ENCODE peak calls at places on chromosome 17, in seven cellular contexts. E is tibial nerve; R is CD4-positive, alpha-beta T cell; F is upper lobe of right lung; K is astrocyte of the spinal cord; N is MM.1S; S is nephron progenitor cell. T is an unnamed sample.
A peak's percentile ranks its signal among the peaks of the same experiment; 100 is the strongest.

GRCh38 chr17:56653877-56654276 is 60.4 kb downstream of the NOG start:
- DNase-seq in R (peak; percentile 47), N (peak; percentile 85), K (peak; percentile 31), F (no peak), S (peak; percentile 46), E (no peak), T (peak; percentile 38)

GRCh38 chr17:65099941-65100315 is 37.2 kb upstream of the RGS9 start:
- DNase-seq in E (peak; percentile 66), F (peak; percentile 70), R (peak; percentile 10), N (peak; percentile 50), K (peak; percentile 91), S (no peak), T (no peak)

GRCh38 chr17:58189436-58190146 is 2.9 kb upstream of the EPX start:
- DNase-seq in R (no peak), K (peak; percentile 89), F (peak; percentile 88), E (peak; percentile 12), S (no peak), N (no peak), T (no peak)

GRCh38 chr17:45715787-45716186 is 68.3 kb upstream of the CRHR1 start:
- DNase-seq in F (no peak), N (no peak), K (no peak), R (no peak), E (no peak), S (no peak), T (no peak)

GRCh38 chr17:80760501-80760900 is 215.9 kb downstream of the RPTOR start:
- DNase-seq in R (no peak), K (no peak), E (no peak), N (peak; percentile 27), S (no peak), F (no peak), T (no peak)

GRCh38 chr17:33381201-33381600 is 88.1 kb upstream of the ASIC2 start:
- DNase-seq in F (no peak), R (no peak), E (no peak), N (no peak), K (no peak), S (peak; percentile 19), T (no peak)

GRCh38 chr17:46770439-46770817 is 48.1 kb downstream of the WNT3 start:
- DNase-seq in E (no peak), F (no peak), N (no peak), S (no peak), R (no peak), K (no peak), T (no peak)

GRCh38 chr17:6627019-6627418 is 13.5 kb downstream of the KIAA0753 start:
- DNase-seq in F (no peak), E (no peak), N (no peak), S (no peak), K (peak; percentile 32), R (no peak), T (no peak)

GRCh38 chr17:62690168-62690897 is 62.9 kb downstream of the MRC2 start:
- DNase-seq in R (no peak), F (no peak), N (no peak), K (no peak), E (no peak), S (no peak), T (no peak)

GRCh38 chr17:66165537-66166123 is 26.3 kb downstream of the CEP112 start:
- DNase-seq in S (peak; percentile 13), K (peak; percentile 67), R (no peak), E (peak; percentile 12), F (no peak), N (peak; percentile 52), T (no peak)

GRCh38 chr17:13002761-13003453 is 14.9 kb downstream of the ELAC2 start:
- DNase-seq in K (peak; percentile 77), R (peak; percentile 22), N (peak; percentile 44), S (peak; percentile 86), F (peak; percentile 77), E (peak; percentile 97), T (peak; percentile 88)

GRCh38 chr17:71234349-71234748 is 886.5 kb upstream of the SOX9 start:
- DNase-seq in K (no peak), E (no peak), S (no peak), F (no peak), R (no peak), N (peak; percentile 89), T (no peak)

GRCh38 chr17:83069571-83069906 is 9.9 kb upstream of the METRNL start:
- DNase-seq in K (no peak), R (no peak), S (no peak), E (no peak), F (no peak), N (no peak), T (no peak)

GRCh38 chr17:68318103-68318991 is 27.1 kb downstream of the ARSG start:
- DNase-seq in N (no peak), S (no peak), R (no peak), K (peak; percentile 37), F (no peak), E (no peak), T (no peak)

GRCh38 chr17:63699638-63700527 is at the start of gene LIMD2:
- DNase-seq in N (no peak), S (peak; percentile 83), F (peak; percentile 84), E (no peak), R (peak; percentile 88), K (peak; percentile 32), T (peak; percentile 86)

GRCh38 chr17:65783845-65784334 is 222.4 kb upstream of the AXIN2 start:
- DNase-seq in E (no peak), K (peak; percentile 95), F (no peak), N (no peak), R (no peak), S (no peak), T (no peak)

DNA sequence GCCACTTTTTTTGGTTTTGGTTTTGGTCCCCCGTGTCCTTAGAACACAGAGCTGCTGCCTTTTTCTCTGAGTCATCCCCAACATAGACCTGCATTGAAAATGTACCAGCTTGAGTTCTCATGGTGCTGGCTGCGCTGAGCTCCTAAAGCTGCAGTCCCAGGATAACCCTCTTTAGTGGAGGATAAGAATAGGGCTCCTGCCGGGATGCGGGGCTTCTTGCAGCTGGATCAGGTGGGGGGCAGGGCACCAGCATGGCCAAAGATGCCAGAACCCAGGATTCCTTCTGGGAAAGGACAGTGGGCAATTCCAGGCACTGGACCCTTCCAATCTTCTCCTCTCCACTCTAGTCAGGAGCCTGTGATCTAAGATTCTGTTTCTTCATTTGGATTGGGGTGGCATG is 8.3 kb upstream of the CLUH start:
- DNase-seq in F (no peak), N (no peak), E (no peak), K (no peak), R (no peak), S (no peak), T (no peak)
- TF ChIP-seq CTCF in F (no peak), N (no peak), E (no peak), K (no peak), R (no peak), S (no peak), T (no peak)

DNA sequence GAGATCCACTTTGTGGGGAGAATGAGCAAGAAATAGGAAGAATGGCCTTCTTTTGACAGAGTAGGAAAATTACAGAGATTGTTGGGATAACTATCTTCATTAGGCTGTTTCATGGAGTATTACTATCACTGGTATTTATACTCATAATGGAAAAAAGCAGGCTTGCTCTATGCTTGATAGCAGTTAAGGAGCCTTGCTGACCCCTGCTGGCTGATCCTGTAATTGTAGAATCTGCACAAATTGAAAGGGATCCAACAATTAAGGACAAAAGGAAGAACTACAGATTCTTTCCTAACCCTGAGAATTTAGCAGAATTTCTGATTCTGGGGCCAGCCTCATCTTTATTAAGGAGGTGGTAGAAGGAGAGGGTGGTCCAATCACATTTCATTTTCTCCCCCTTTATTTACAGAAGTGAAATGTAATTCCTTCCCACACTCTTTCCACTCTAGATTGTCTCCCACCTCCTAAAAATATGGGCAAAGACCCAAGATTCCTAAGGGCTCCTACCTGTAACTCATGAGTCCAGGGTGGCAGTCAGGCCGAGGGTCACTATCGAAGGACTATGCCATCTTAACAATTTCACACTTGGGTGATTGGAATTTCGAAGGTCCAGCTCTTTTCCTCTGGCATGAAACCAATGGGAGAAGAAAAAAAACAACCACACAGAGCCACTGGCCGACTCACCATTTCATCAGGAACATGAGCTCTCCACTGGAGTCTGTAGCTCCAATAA is 26.3 kb downstream of the NFE2L1 start:
- DNase-seq in K (peak; percentile 86), R (peak; percentile 58), N (peak; percentile 71), E (peak; percentile 99), S (peak; percentile 75), F (peak; percentile 15), T (peak; percentile 80)
- TF ChIP-seq CTCF in K (peak; percentile 72), R (peak; percentile 85), N (peak; percentile 82), E (peak; percentile 73), S (peak; percentile 78), F (peak; percentile 79), T (peak; percentile 70)

GRCh38 chr17:29622337-29623282 is at the start of gene CORO6:
- DNase-seq in F (peak; percentile 75), R (peak; percentile 57), N (peak; percentile 70), S (peak; percentile 89), K (peak; percentile 32), E (peak; percentile 60), T (peak; percentile 75)

GRCh38 chr17:29623283-29623647 is 553 bp upstream of the CORO6 start:
- DNase-seq in K (no peak), N (no peak), R (no peak), F (no peak), S (no peak), E (no peak), T (no peak)

GRCh38 chr17:29627951-29628350 is 5.2 kb upstream of the CORO6 start:
- DNase-seq in E (no peak), K (no peak), S (no peak), F (no peak), R (no peak), N (no peak), T (no peak)

GRCh38 chr17:29624586-29624985 is 1.9 kb upstream of the CORO6 start:
- DNase-seq in N (no peak), S (no peak), E (no peak), F (no peak), K (no peak), R (no peak), T (no peak)

DNA sequence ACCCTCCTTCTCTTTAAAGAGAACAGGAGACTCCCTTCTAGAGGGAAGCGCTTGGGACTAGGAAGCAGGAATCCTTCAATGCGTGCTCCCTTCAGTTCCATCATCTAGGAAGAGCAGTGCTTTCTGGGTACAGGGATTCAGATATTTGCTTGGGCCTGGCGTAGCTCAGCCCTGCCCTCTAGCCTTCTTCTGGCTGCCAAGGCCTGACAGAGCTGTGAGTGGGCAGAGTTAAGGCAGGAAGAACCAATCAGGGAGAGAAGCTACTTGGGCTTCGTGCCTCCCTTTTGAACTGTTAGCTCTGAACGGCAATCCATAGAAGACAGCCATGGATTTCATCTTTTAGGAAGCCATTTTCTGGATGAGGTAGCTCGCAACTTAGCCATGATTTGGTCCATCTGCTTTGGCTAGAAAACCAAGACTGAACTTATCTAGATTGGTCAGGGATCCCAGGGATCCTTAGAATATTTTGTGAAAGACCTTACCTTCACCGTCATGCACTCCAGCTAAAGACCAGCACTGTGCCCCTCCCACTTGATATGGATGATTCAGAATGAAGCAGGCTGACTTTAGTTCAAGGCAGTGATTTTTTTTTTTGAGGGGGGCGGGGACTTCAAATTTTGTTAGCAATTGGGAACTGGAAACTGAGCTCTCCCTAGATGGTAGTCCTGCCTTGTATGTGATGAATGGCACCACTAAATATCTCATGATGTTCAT is 2.5 kb upstream of the CORO6 start:
- DNase-seq in F (no peak), K (peak; percentile 39), S (no peak), N (no peak), R (no peak), E (no peak), T (no peak)
- TF ChIP-seq CTCF in F (no peak), K (no peak), S (no peak), N (no peak), R (no peak), E (no peak), T (no peak)

GRCh38 chr17:77957869-77958715 is at the start of gene TNRC6C:
- DNase-seq in R (peak; percentile 100), S (peak; percentile 99), K (peak; percentile 99), N (peak; percentile 100), E (peak; percentile 100), F (peak; percentile 100), T (peak; percentile 100)
- TF ChIP-seq CTCF in R (no peak), S (no peak), K (peak; percentile 14), N (peak; percentile 8), E (peak; percentile 8), F (peak; percentile 15), T (peak; percentile 12)

T was measured in glutamatergic neuron.